ENCODE peak calls at places on chromosomes 5 and 9, in five cellular contexts. Z is lower lobe of right lung, N is sigmoid colon, B is A549, J is neural progenitor cell. L is an unnamed sample.

GRCh38 chr5:56516936-56517521 is 283.9 kb upstream of the ANKRD55 start:
- DNase-seq in Z (no peak), J (no peak), B (no peak), N (no peak), L (no peak)

GRCh38 chr9:95841377-95841776 is 34.1 kb upstream of the ERCC6L2 start:
- DNase-seq in B (no peak), J (no peak), Z (no peak), N (no peak), L (no peak)

GRCh38 chr5:135173662-135174290 is 139.7 kb upstream of the PITX1 start:
- DNase-seq in Z (no peak), J (no peak), B (no peak), N (no peak), L (no peak)

GRCh38 chr5:66361070-66361469 is 217.0 kb downstream of the SREK1 start:
- DNase-seq in J (no peak), N (no peak), B (no peak), Z (no peak), L (no peak)

GRCh38 chr5:87129051-87129450 is 138.6 kb upstream of the RASA1 start:
- DNase-seq in B (no peak), Z (no peak), N (no peak), J (no peak), L (no peak)

GRCh38 chr9:136617746-136618577 is 44.8 kb upstream of the EGFL7 start:
- DNase-seq in N (no peak), J (no peak), B (no peak), Z (no peak), L (no peak)

GRCh38 chr9:132894857-132895846 is 16.5 kb downstream of the SPACA9 start:
- DNase-seq in Z (no peak), J (no peak), N (no peak), B (no peak), L (no peak)

GRCh38 chr5:10768304-10768899 is 7.4 kb upstream of the DAP start:
- DNase-seq in N (no peak), Z (no peak), B (no peak), J (no peak), L (no peak)

GRCh38 chr9:65458992-65459391 is 174.0 kb upstream of the FOXD4L5 start:
- DNase-seq in J (no peak), B (no peak), N (no peak), Z (no peak), L (no peak)

GRCh38 chr9:35385042-35385441 is 104.9 kb upstream of the RUSC2 start:
- DNase-seq in Z (no peak), J (peak; percentile 38), B (peak; percentile 9), N (no peak), L (no peak)

GRCh38 chr5:121273818-121274433 is 577.8 kb upstream of the FTMT start:
- DNase-seq in Z (no peak), J (no peak), B (peak; percentile 94), N (no peak), L (no peak)

GRCh38 chr5:95843733-95844223 is 21.3 kb upstream of the GLRX start:
- DNase-seq in B (peak; percentile 30), J (no peak), N (no peak), Z (peak; percentile 62), L (no peak)

GRCh38 chr5:167867281-167867680 is 424.2 kb upstream of the WWC1 start:
- DNase-seq in J (no peak), B (no peak), Z (no peak), N (no peak), L (no peak)

GRCh38 chr5:86546582-86546981 is 71.2 kb upstream of the COX7C start:
- DNase-seq in N (no peak), B (peak; percentile 32), J (no peak), Z (no peak), L (no peak)

GRCh38 chr5:139688712-139689413 is 40.7 kb downstream of the CXXC5 start:
- DNase-seq in B (no peak), Z (no peak), N (no peak), J (no peak), L (no peak)

GRCh38 chr9:125889524-125890473 is 142.6 kb downstream of the PBX3 start:
- DNase-seq in J (peak; percentile 80), Z (peak; percentile 53), N (peak; percentile 61), B (peak; percentile 11), L (peak; percentile 54)

GRCh38 chr9:101957705-101958104 is 219.3 kb upstream of the GRIN3A start:
- DNase-seq in Z (no peak), B (no peak), N (no peak), J (no peak), L (no peak)

GRCh38 chr5:132753135-132753987 is 6.1 kb downstream of the CCNI2 start:
- DNase-seq in B (peak; percentile 18), J (peak; percentile 79), Z (no peak), N (peak; percentile 46), L (no peak)

GRCh38 chr5:31976161-31976560 is 198.0 kb downstream of the GOLPH3 start:
- DNase-seq in B (no peak), N (no peak), Z (no peak), J (peak; percentile 56), L (no peak)

GRCh38 chr9:97918641-97919040 is 3.7 kb downstream of the TRMO start:
- DNase-seq in B (no peak), N (no peak), Z (no peak), J (no peak), L (no peak)

GRCh38 chr9:129759804-129760502 is 7.1 kb upstream of the PTGES start:
- DNase-seq in B (no peak), Z (no peak), N (no peak), J (no peak), L (no peak)

GRCh38 chr5:74127377-74128338 is 501.7 kb downstream of the ARHGEF28 start:
- DNase-seq in N (no peak), J (peak; percentile 20), Z (no peak), B (peak; percentile 22), L (no peak)
- TF ChIP-seq CTCF in N (no peak), J (peak; percentile 20), Z (peak; percentile 35), B (peak; percentile 39), L (no peak)

DNA sequence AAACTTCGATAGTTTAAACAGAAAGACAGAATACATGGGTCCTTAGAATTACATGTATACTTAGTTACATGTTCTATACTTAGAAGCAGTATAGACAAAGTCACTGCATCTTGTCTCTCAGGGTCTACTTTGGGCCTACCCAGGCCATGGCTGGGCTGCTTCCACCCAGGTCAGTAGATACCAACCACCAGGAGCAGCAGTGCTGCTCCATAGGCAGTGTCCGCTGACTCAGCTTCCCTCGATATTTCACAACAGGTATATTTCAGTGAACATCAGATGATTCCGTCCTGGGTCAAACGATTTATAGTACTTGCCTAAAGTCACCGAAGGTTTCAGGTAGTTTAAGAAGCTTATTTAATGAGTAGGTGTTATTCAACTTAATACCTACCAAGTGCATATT is 18.0 kb downstream of the IARS1 start:
- DNase-seq in B (peak; percentile 22), Z (no peak), J (no peak), N (no peak), L (no peak)
- TF ChIP-seq CTCF in B (no peak), Z (no peak), J (no peak), N (no peak), L (no peak)

GRCh38 chr9:4640027-4640426 is 22.1 kb upstream of the PLPP6 start:
- DNase-seq in N (no peak), B (peak; percentile 21), J (peak; percentile 48), Z (no peak), L (no peak)
- TF ChIP-seq CTCF in N (peak; percentile 34), B (peak; percentile 43), J (peak; percentile 67), Z (peak; percentile 51), L (no peak)

GRCh38 chr5:171850354-171850947 is 64.8 kb downstream of the SMIM23 start:
- DNase-seq in J (peak; percentile 85), Z (no peak), B (peak; percentile 45), N (no peak), L (no peak)
- TF ChIP-seq CTCF in J (peak; percentile 75), Z (no peak), B (peak; percentile 53), N (no peak), L (no peak)

GRCh38 chr5:78799254-78800017 is 150.9 kb upstream of the LHFPL2 start:
- DNase-seq in N (no peak), J (no peak), Z (no peak), B (peak; percentile 16), L (no peak)
- TF ChIP-seq CTCF in N (no peak), J (no peak), Z (no peak), B (peak; percentile 25), L (no peak)

DNA sequence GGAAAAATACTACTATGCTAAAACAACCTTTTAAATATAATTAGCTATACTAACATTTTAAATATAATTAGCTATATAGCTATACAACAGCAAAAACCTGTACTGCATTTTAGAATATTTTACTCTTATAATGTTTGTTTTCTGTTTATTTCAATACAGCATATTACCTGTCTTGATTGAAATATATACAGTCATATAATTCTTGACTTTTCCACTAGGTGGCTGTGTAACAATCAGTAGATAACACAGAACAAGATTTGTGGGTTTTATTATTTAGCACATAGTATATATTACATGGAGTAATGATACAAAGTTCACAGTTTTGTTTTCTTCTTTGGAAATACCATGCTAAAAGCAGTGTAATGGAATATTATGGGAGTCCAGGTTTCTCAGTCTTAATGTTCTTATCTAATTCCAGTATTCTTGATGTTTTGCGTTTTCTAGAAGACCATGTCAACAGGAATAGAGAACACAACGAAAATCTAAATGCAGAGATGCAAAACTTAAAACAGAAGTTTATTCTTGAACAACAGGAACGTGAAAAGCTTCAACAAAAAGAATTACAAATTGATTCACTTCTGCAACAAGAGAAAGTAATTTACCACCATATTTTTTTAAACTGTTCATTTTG is 13.3 kb downstream of the HMMR start:
- DNase-seq in N (no peak), J (no peak), B (no peak), Z (no peak), L (no peak)
- TF ChIP-seq CTCF in N (peak; percentile 18), J (peak; percentile 28), B (peak; percentile 16), Z (peak; percentile 23), L (no peak)

DNA sequence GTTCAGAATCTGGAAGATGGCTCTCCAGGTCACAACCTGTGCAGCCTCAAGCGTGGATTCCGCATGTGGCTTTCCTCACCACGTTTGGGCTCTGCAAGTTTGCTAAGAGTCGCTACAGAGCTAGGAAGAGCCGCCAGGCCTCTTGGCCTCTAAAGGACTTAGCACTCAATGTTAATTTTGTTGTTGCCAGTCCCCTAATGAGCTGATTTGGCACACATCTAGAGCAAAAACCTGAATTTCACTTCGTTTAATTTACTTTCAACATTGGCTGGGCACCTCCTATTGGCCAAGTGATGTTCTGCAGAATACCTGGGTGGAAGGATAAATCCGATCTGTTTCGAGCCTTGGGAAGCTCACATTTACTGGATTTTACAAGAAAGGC is 65.8 kb upstream of the UNC5A start:
- DNase-seq in N (no peak), Z (no peak), J (peak; percentile 53), B (no peak), L (no peak)
- TF ChIP-seq CTCF in N (no peak), Z (no peak), J (peak; percentile 64), B (peak; percentile 32), L (no peak)